ENCODE peak calls at places on chromosomes 1 and 21, in seven cellular contexts. Y is activated CD4-positive, alpha-beta T cell treated with anti-CD3 and anti-CD28 coated beads for 36 hours; M is activated gamma-delta T cell treated with anti-CD3 and anti-CD28 coated beads, Interleukin-2, amount 50 U/mL, for 16 hours; A is stimulated activated effector memory CD8-positive, alpha-beta T cell treated with anti-CD3 and anti-CD28 coated beads, Interleukin-12 subunit alpha, Interleukin-12 subunit beta, amount 100 ng/mL, for 72 hours; S is AG09319; G is pulmonary artery endothelial cell; Q is astrocyte of the cerebellum. U is an unnamed sample.

GRCh38 chr1:57637155-57637554 is 213.3 kb upstream of the DAB1 start:
- DNase-seq in Y (no peak), Q (peak; percentile 3), A (no peak), M (no peak), G (no peak), S (no peak), U (peak; percentile 33)

GRCh38 chr1:24911651-24912144 is 18.4 kb downstream of the RUNX3 start:
- DNase-seq in S (no peak), M (no peak), Q (no peak), G (no peak), A (no peak), Y (no peak), U (no peak)

GRCh38 chr1:63557365-63557987 is 34.2 kb downstream of the EFCAB7 start:
- DNase-seq in Q (peak; percentile 20), Y (peak; percentile 44), A (no peak), S (no peak), G (no peak), M (no peak), U (no peak)

GRCh38 chr21:44875341-44875740 is 1.9 kb upstream of the PTTG1IP start:
- DNase-seq in Q (no peak), G (no peak), A (no peak), Y (no peak), M (no peak), S (peak; percentile 25), U (no peak)

GRCh38 chr1:25174730-25175612 is 57.3 kb downstream of the SYF2 start:
- DNase-seq in Y (no peak), M (no peak), G (no peak), Q (no peak), A (no peak), S (no peak), U (no peak)

GRCh38 chr1:94924967-94925366 is 1.9 kb downstream of the CNN3 start:
- DNase-seq in A (no peak), S (no peak), G (no peak), Y (no peak), Q (peak; percentile 70), M (no peak), U (no peak)

GRCh38 chr21:36759348-36760083 is 60.6 kb downstream of the SIM2 start:
- DNase-seq in S (no peak), G (no peak), A (no peak), M (no peak), Y (no peak), Q (no peak), U (no peak)

GRCh38 chr1:214584805-214585766 is 17.9 kb upstream of the CENPF start:
- DNase-seq in Y (no peak), Q (no peak), G (no peak), M (no peak), A (no peak), S (no peak), U (no peak)

GRCh38 chr1:39727932-39728317 is 10.8 kb upstream of the PPIE start:
- DNase-seq in G (no peak), Q (no peak), A (no peak), Y (no peak), S (no peak), M (no peak), U (no peak)

GRCh38 chr1:179305450-179305849 is 11.9 kb downstream of the SOAT1 start:
- DNase-seq in S (no peak), M (no peak), Q (no peak), A (no peak), G (no peak), Y (no peak), U (no peak)

GRCh38 chr1:91672601-91673161 is 172.0 kb downstream of the CDC7 start:
- DNase-seq in Q (no peak), Y (peak; percentile 64), G (no peak), S (no peak), M (no peak), A (no peak), U (no peak)

GRCh38 chr1:27601771-27602509 is 2.0 kb downstream of the AHDC1 start:
- DNase-seq in G (no peak), M (no peak), S (no peak), Y (peak; percentile 28), Q (no peak), A (no peak), U (no peak)

GRCh38 chr1:5511381-5512097 is 480.7 kb downstream of the NPHP4 start:
- DNase-seq in M (no peak), Y (no peak), A (no peak), Q (no peak), G (no peak), S (no peak), U (no peak)

GRCh38 chr1:28173980-28174297 is 2.6 kb downstream of the PTAFR start:
- DNase-seq in G (no peak), A (no peak), S (no peak), Y (no peak), Q (no peak), M (no peak), U (no peak)

GRCh38 chr1:110616587-110616986 is 10.4 kb upstream of the KCNA2 start:
- DNase-seq in A (no peak), M (no peak), S (no peak), Y (no peak), Q (no peak), G (no peak), U (no peak)

GRCh38 chr1:198775606-198776005 is 136.8 kb downstream of the PTPRC start:
- DNase-seq in S (no peak), M (no peak), Q (peak; percentile 84), Y (no peak), G (no peak), A (no peak), U (no peak)

GRCh38 chr1:154222518-154222917 is 1.8 kb downstream of the UBAP2L start:
- DNase-seq in Q (no peak), G (no peak), S (no peak), M (no peak), Y (no peak), A (no peak), U (no peak)

GRCh38 chr1:51690285-51690961 is 73.5 kb downstream of the OSBPL9 start:
- DNase-seq in S (peak; percentile 10), Y (no peak), M (no peak), Q (no peak), G (no peak), A (no peak), U (no peak)

GRCh38 chr1:156752843-156753486 is 1.5 kb upstream of the HDGF start:
- DNase-seq in S (peak; percentile 29), A (no peak), G (no peak), M (no peak), Y (no peak), Q (no peak), U (no peak)

GRCh38 chr21:17554619-17555472 is 42.0 kb downstream of the CXADR start:
- DNase-seq in G (no peak), Y (no peak), M (no peak), S (no peak), Q (no peak), A (no peak), U (no peak)

GRCh38 chr1:162873671-162874666 is 13.0 kb upstream of the CCDC190 start:
- DNase-seq in Q (peak; percentile 72), M (no peak), S (peak; percentile 14), G (no peak), Y (no peak), A (no peak), U (no peak)

GRCh38 chr1:41919764-41920397 is 1.2 kb upstream of the HIVEP3 start:
- DNase-seq in Q (no peak), S (no peak), M (peak; percentile 70), A (peak; percentile 63), G (no peak), Y (peak; percentile 92), U (no peak)

GRCh38 chr1:36515315-36516138 is 32.8 kb upstream of the CSF3R start:
- DNase-seq in M (no peak), Y (no peak), S (no peak), Q (no peak), A (no peak), G (no peak), U (no peak)

GRCh38 chr1:110525250-110525597 is 6.2 kb upstream of the KCNA10 start:
- DNase-seq in G (no peak), Q (no peak), M (no peak), Y (no peak), S (no peak), A (no peak), U (no peak)

GRCh38 chr1:19453843-19454242 is 31.5 kb downstream of the CAPZB start:
- DNase-seq in M (no peak), A (no peak), Y (no peak), G (no peak), Q (no peak), S (no peak), U (no peak)

GRCh38 chr1:97632075-97632474 is 288.8 kb downstream of the DPYD start:
- DNase-seq in A (no peak), G (peak; percentile 67), Q (peak; percentile 41), Y (no peak), M (no peak), S (no peak), U (no peak)

GRCh38 chr1:42937836-42938595 is 20.7 kb downstream of the SLC2A1 start:
- DNase-seq in S (no peak), M (no peak), A (no peak), Y (no peak), Q (no peak), G (no peak), U (no peak)

GRCh38 chr1:33903210-33903589 is 39.3 kb downstream of the HMGB4 start:
- DNase-seq in Q (no peak), A (no peak), G (no peak), Y (no peak), M (no peak), S (no peak), U (peak; percentile 17)

GRCh38 chr1:43779266-43779665 is 71.9 kb downstream of the ST3GAL3 start:
- DNase-seq in M (no peak), Q (no peak), A (no peak), Y (no peak), G (no peak), S (no peak), U (no peak)

GRCh38 chr21:35559128-35559831 is 501.0 kb downstream of the SETD4 start:
- DNase-seq in G (no peak), A (no peak), Q (peak; percentile 91), Y (no peak), S (peak; percentile 73), M (no peak), U (no peak)

U was measured in keratinocyte.